ENCODE peak calls at places on chromosomes 11 and 22, in six cellular contexts. One of them, this sample, is unnamed. For H3K9me3, the result is how much of the 10 kb centered on the place peaks cover.

GRCh38 chr22:19610518-19611253 is 86.5 kb upstream of the CLDN5 start:
- DNase-seq in H1: no peak
- DNase-seq in IMR-90: no peak
- DNase-seq in mesenchymal stem cell: no peak
- DNase-seq in H9: peak
- DNase-seq in neuronal stem cell: no peak
- DNase-seq in this sample: no peak

GRCh38 chr11:8335683-8336082 is 72.0 kb upstream of the LMO1 start:
- DNase-seq in H1: no peak
- DNase-seq in IMR-90: peak
- DNase-seq in mesenchymal stem cell: no peak
- DNase-seq in H9: no peak
- DNase-seq in neuronal stem cell: no peak
- DNase-seq in this sample: peak

GRCh38 chr11:118536726-118537125 is 5.7 kb downstream of the TMEM25 start:
- DNase-seq in H1: no peak
- DNase-seq in IMR-90: peak
- DNase-seq in mesenchymal stem cell: peak
- DNase-seq in H9: no peak
- DNase-seq in neuronal stem cell: no peak
- DNase-seq in this sample: peak

GRCh38 chr22:42820075-42820763 is 36.9 kb downstream of the ARFGAP3 start:
- DNase-seq in H1: no peak
- DNase-seq in IMR-90: peak
- DNase-seq in mesenchymal stem cell: peak
- DNase-seq in H9: no peak
- DNase-seq in neuronal stem cell: no peak
- DNase-seq in this sample: peak

GRCh38 chr11:127054153-127054552 is 53.6 kb upstream of the KIRREL3 start:
- DNase-seq in H1: no peak
- DNase-seq in IMR-90: no peak
- DNase-seq in mesenchymal stem cell: no peak
- DNase-seq in H9: no peak
- DNase-seq in neuronal stem cell: no peak
- DNase-seq in this sample: no peak

GRCh38 chr11:21180194-21180593 is 510.8 kb downstream of the NELL1 start:
- DNase-seq in H1: no peak
- DNase-seq in IMR-90: no peak
- DNase-seq in mesenchymal stem cell: no peak
- DNase-seq in H9: no peak
- DNase-seq in neuronal stem cell: no peak
- DNase-seq in this sample: no peak

GRCh38 chr11:124892750-124893454 is 4.8 kb downstream of the ROBO4 start:
- DNase-seq in H1: no peak
- DNase-seq in IMR-90: no peak
- DNase-seq in mesenchymal stem cell: no peak
- DNase-seq in H9: no peak
- DNase-seq in neuronal stem cell: no peak
- DNase-seq in this sample: no peak

GRCh38 chr11:64146036-64146943 is 19.6 kb downstream of the MACROD1 start:
- DNase-seq in H1: peak
- DNase-seq in IMR-90: peak
- DNase-seq in mesenchymal stem cell: peak
- DNase-seq in H9: peak
- DNase-seq in neuronal stem cell: no peak
- DNase-seq in this sample: no peak

GRCh38 chr22:19124377-19124776 is 2.2 kb upstream of the DGCR2 start:
- DNase-seq in H1: no peak
- DNase-seq in IMR-90: no peak
- DNase-seq in mesenchymal stem cell: no peak
- DNase-seq in H9: no peak
- DNase-seq in neuronal stem cell: no peak
- DNase-seq in this sample: no peak

GRCh38 chr11:17906436-17906835 is 106.4 kb downstream of the SERGEF start:
- DNase-seq in H1: peak
- DNase-seq in IMR-90: no peak
- DNase-seq in mesenchymal stem cell: no peak
- DNase-seq in H9: peak
- DNase-seq in neuronal stem cell: no peak
- DNase-seq in this sample: no peak

GRCh38 chr11:36086366-36086765 is 142.5 kb downstream of the LDLRAD3 start:
- DNase-seq in H1: no peak
- DNase-seq in IMR-90: no peak
- DNase-seq in mesenchymal stem cell: no peak
- DNase-seq in H9: no peak
- DNase-seq in neuronal stem cell: no peak
- DNase-seq in this sample: no peak

GRCh38 chr11:57899378-57899777 is 124.3 kb upstream of the OR9Q1 start:
- DNase-seq in H1: no peak
- DNase-seq in IMR-90: no peak
- DNase-seq in mesenchymal stem cell: no peak
- DNase-seq in H9: no peak
- DNase-seq in neuronal stem cell: no peak
- DNase-seq in this sample: no peak

GRCh38 chr22:43666511-43666910 is 145.6 kb downstream of the EFCAB6 start:
- DNase-seq in H1: no peak
- DNase-seq in IMR-90: no peak
- DNase-seq in mesenchymal stem cell: no peak
- DNase-seq in H9: no peak
- DNase-seq in neuronal stem cell: no peak
- DNase-seq in this sample: no peak

GRCh38 chr11:87423161-87423560 is 385.4 kb downstream of the TMEM135 start:
- DNase-seq in H1: no peak
- DNase-seq in IMR-90: no peak
- DNase-seq in mesenchymal stem cell: no peak
- DNase-seq in H9: no peak
- DNase-seq in neuronal stem cell: no peak
- DNase-seq in this sample: no peak

GRCh38 chr22:19639610-19640135 is 74.6 kb upstream of the SEPTIN5 start:
- DNase-seq in H1: no peak
- DNase-seq in IMR-90: no peak
- DNase-seq in mesenchymal stem cell: no peak
- DNase-seq in H9: peak
- DNase-seq in neuronal stem cell: no peak
- DNase-seq in this sample: no peak

GRCh38 chr22:17106785-17107546 is 14.2 kb downstream of the TMEM121B start:
- DNase-seq in H1: no peak
- DNase-seq in IMR-90: no peak
- DNase-seq in mesenchymal stem cell: no peak
- DNase-seq in H9: no peak
- DNase-seq in neuronal stem cell: no peak
- DNase-seq in this sample: no peak

GRCh38 chr11:77392842-77393241 is 81.1 kb downstream of the PAK1 start:
- DNase-seq in H1: no peak
- DNase-seq in IMR-90: no peak
- DNase-seq in mesenchymal stem cell: no peak
- DNase-seq in H9: no peak
- DNase-seq in neuronal stem cell: no peak
- DNase-seq in this sample: no peak

GRCh38 chr11:65418681-65419459 is 3.7 kb upstream of the NEAT1 start:
- DNase-seq in H1: peak
- DNase-seq in IMR-90: peak
- DNase-seq in mesenchymal stem cell: peak
- DNase-seq in H9: peak
- DNase-seq in neuronal stem cell: peak
- DNase-seq in this sample: peak

GRCh38 chr11:121554552-121554951 is 101.8 kb upstream of the SORL1-AS1 start:
- DNase-seq in H1: no peak
- DNase-seq in IMR-90: no peak
- DNase-seq in mesenchymal stem cell: no peak
- DNase-seq in H9: no peak
- DNase-seq in neuronal stem cell: no peak
- DNase-seq in this sample: no peak

GRCh38 chr11:125170001-125170405 is 5.5 kb downstream of the PKNOX2 start:
- DNase-seq in H1: no peak
- DNase-seq in IMR-90: peak
- DNase-seq in mesenchymal stem cell: no peak
- DNase-seq in H9: no peak
- DNase-seq in neuronal stem cell: no peak
- DNase-seq in this sample: no peak

GRCh38 chr11:279040-279965 is 1.1 kb downstream of the NLRP6 start:
- DNase-seq in H1: no peak
- DNase-seq in IMR-90: no peak
- DNase-seq in mesenchymal stem cell: no peak
- DNase-seq in H9: no peak
- DNase-seq in neuronal stem cell: no peak
- DNase-seq in this sample: no peak

GRCh38 chr11:2570841-2571597 is 126.2 kb downstream of the KCNQ1 start:
- DNase-seq in H1: no peak
- DNase-seq in IMR-90: no peak
- DNase-seq in mesenchymal stem cell: no peak
- DNase-seq in H9: no peak
- DNase-seq in neuronal stem cell: no peak
- DNase-seq in this sample: no peak

GRCh38 chr11:27997344-27997743 is 110.6 kb downstream of the KIF18A start:
- DNase-seq in H1: no peak
- DNase-seq in IMR-90: peak
- DNase-seq in mesenchymal stem cell: no peak
- DNase-seq in H9: no peak
- DNase-seq in neuronal stem cell: no peak
- DNase-seq in this sample: peak

GRCh38 chr11:132140056-132140455 is 769.6 kb downstream of the NTM start:
- DNase-seq in H1: no peak
- DNase-seq in IMR-90: no peak
- DNase-seq in mesenchymal stem cell: no peak
- DNase-seq in H9: no peak
- DNase-seq in neuronal stem cell: no peak
- DNase-seq in this sample: no peak

GRCh38 chr11:2992234-2992999 is at the start of gene NAP1L4:
- DNase-seq in H1: peak
- DNase-seq in IMR-90: peak
- DNase-seq in mesenchymal stem cell: peak
- DNase-seq in H9: peak
- DNase-seq in neuronal stem cell: peak
- DNase-seq in this sample: peak

DNA sequence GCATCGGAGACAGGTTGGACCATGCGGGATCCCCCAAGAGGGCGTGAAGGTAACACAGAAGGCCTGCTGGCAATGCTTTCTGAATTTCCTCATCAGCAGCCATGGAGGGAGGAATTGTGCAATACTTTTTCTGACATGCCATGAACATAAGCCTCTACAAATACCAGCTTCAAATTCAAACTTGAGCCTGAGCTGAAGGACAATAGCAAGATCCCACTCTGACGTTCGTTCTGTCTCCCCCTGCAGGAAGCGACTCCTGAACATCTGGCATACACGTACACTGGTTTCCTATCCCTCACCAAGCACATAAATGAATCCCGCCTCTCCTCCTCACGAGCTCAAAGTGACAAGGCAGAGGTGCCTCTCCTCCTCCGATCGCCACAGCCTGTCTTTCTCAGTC is 312.2 kb downstream of the BRD1 start:
- DNase-seq in H1: no peak
- DNase-seq in IMR-90: no peak
- DNase-seq in mesenchymal stem cell: no peak
- DNase-seq in H9: peak
- DNase-seq in neuronal stem cell: no peak
- DNase-seq in this sample: peak
- H3K9me3 ChIP-seq in H1: under half
- H3K9me3 ChIP-seq in IMR-90: under half
- H3K9me3 ChIP-seq in mesenchymal stem cell: under half
- H3K9me3 ChIP-seq in H9: under half
- H3K9me3 ChIP-seq in neuronal stem cell: under half
- H3K9me3 ChIP-seq in this sample: under half

GRCh38 chr11:11057472-11057854 is 199.6 kb upstream of the ZBED5 start:
- DNase-seq in H1: no peak
- DNase-seq in IMR-90: no peak
- DNase-seq in mesenchymal stem cell: no peak
- DNase-seq in H9: no peak
- DNase-seq in neuronal stem cell: no peak
- DNase-seq in this sample: no peak

GRCh38 chr11:11056316-11056715 is 198.5 kb upstream of the ZBED5 start:
- DNase-seq in H1: no peak
- DNase-seq in IMR-90: no peak
- DNase-seq in mesenchymal stem cell: no peak
- DNase-seq in H9: no peak
- DNase-seq in neuronal stem cell: no peak
- DNase-seq in this sample: no peak

DNA sequence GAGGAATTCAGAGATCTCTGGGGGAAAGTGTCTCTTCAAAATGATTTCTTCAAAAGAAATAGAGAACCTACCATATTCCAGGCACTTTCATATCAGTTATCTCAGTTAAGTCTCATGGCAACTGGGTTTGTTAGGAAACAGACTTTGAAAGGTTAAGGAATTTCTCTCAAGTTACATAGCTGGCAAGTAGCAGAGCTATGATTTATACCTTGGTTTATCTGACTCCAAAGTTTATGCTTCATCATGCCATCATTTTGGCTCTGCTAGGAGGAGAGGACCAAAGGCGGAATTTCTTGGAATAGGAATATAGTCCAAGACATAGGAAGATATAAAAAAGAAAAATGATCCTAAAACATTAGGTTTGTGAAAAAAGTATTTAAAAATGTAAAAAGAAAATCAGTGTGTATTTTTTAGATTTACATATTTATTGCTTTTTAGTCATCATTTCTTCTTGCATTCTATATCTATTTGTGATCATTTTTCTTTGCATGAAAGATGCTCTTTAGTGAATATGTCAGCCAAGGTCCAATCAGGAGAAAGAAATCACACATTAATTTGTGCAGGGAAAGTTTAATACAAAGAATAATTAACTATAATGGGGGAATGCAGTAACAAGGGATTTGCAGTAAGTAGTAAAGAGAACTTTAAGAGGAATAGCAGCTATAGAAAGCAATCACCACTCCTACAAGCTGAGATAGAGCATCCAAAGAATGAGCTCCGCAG is 199.1 kb upstream of the ZBED5 start:
- DNase-seq in H1: no peak
- DNase-seq in IMR-90: no peak
- DNase-seq in mesenchymal stem cell: no peak
- DNase-seq in H9: no peak
- DNase-seq in neuronal stem cell: no peak
- DNase-seq in this sample: no peak
- H3K14ac ChIP-seq in H1: no peak
- H3K14ac ChIP-seq in IMR-90: no peak
- H3K14ac ChIP-seq in mesenchymal stem cell: no peak
- H3K14ac ChIP-seq in H9: no peak
- H3K14ac ChIP-seq in neuronal stem cell: no peak
- H3K14ac ChIP-seq in this sample: no peak

DNA sequence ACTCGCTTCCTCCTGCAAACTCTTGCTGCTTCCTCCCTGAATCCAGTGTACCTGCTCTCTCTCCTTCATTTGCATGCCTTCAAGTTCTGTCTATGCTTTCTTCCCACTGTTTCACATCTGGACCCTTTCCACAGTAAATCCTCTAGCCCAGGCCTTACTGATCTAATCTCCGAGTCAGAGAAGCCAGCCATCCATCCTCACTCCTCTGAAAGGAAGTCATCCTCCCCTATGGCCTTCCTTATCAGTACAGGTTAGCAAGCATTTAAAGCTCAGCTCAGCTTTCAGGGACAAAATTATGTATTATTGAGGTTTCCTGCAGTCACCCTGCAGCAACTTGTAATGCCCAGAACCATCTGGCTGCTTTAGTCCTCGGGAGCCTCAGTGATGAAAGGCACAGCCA is 116.1 kb downstream of the GALNT18 start:
- DNase-seq in H1: no peak
- DNase-seq in IMR-90: no peak
- DNase-seq in mesenchymal stem cell: no peak
- DNase-seq in H9: no peak
- DNase-seq in neuronal stem cell: no peak
- DNase-seq in this sample: no peak
- H3K9me3 ChIP-seq in H1: under half
- H3K9me3 ChIP-seq in IMR-90: under half
- H3K9me3 ChIP-seq in mesenchymal stem cell: under half
- H3K9me3 ChIP-seq in H9: under half
- H3K9me3 ChIP-seq in neuronal stem cell: under half
- H3K9me3 ChIP-seq in this sample: under half

GRCh38 chr22:21697021-21697771 is 31.4 kb downstream of the PPIL2 start:
- DNase-seq in H1: no peak
- DNase-seq in IMR-90: no peak
- DNase-seq in mesenchymal stem cell: no peak
- DNase-seq in H9: no peak
- DNase-seq in neuronal stem cell: no peak
- DNase-seq in this sample: no peak
- H3K14ac ChIP-seq in H1: no peak
- H3K14ac ChIP-seq in IMR-90: peak
- H3K14ac ChIP-seq in mesenchymal stem cell: no peak
- H3K14ac ChIP-seq in H9: no peak
- H3K14ac ChIP-seq in neuronal stem cell: no peak
- H3K14ac ChIP-seq in this sample: no peak

This sample was measured in trophoblast cell.